ENCODE peak calls at places on chromosome 21, in five cellular contexts. One of them, this sample, is unnamed.

GRCh38 chr21:41133896-41134522 is 34.0 kb upstream of the BACE2 start:
- DNase-seq in astrocyte: peak; percentile 31
- DNase-seq in HepG2: peak; percentile 49
- DNase-seq in A549: peak; percentile 41
- DNase-seq in OCI-LY7: peak; percentile 36
- DNase-seq in this sample: no peak

GRCh38 chr21:25578070-25578961 is 29.0 kb downstream of the MRPL39 start:
- DNase-seq in astrocyte: peak; percentile 33
- DNase-seq in HepG2: peak; percentile 6
- DNase-seq in A549: no peak
- DNase-seq in OCI-LY7: no peak
- DNase-seq in this sample: no peak

GRCh38 chr21:22898061-22898460 is 1899.9 kb downstream of the NCAM2 start:
- DNase-seq in astrocyte: no peak
- DNase-seq in HepG2: no peak
- DNase-seq in A549: no peak
- DNase-seq in OCI-LY7: no peak
- DNase-seq in this sample: no peak

GRCh38 chr21:32949701-32950100 is 76.0 kb upstream of the OLIG2 start:
- DNase-seq in astrocyte: no peak
- DNase-seq in HepG2: no peak
- DNase-seq in A549: no peak
- DNase-seq in OCI-LY7: no peak
- DNase-seq in this sample: no peak

GRCh38 chr21:32389337-32390015 is 3.3 kb downstream of the URB1 start:
- DNase-seq in astrocyte: peak; percentile 78
- DNase-seq in HepG2: no peak
- DNase-seq in A549: no peak
- DNase-seq in OCI-LY7: no peak
- DNase-seq in this sample: no peak

GRCh38 chr21:32203877-32204480 is 74.9 kb downstream of the MIS18A start:
- DNase-seq in astrocyte: no peak
- DNase-seq in HepG2: no peak
- DNase-seq in A549: no peak
- DNase-seq in OCI-LY7: no peak
- DNase-seq in this sample: no peak

GRCh38 chr21:42640486-42640885 is 12.9 kb upstream of the PDE9A start:
- DNase-seq in astrocyte: no peak
- DNase-seq in HepG2: no peak
- DNase-seq in A549: no peak
- DNase-seq in OCI-LY7: no peak
- DNase-seq in this sample: peak; percentile 73

GRCh38 chr21:41663805-41664788 is 102.8 kb downstream of the RIPK4 start:
- DNase-seq in astrocyte: no peak
- DNase-seq in HepG2: peak; percentile 80
- DNase-seq in A549: peak; percentile 65
- DNase-seq in OCI-LY7: no peak
- DNase-seq in this sample: peak; percentile 33

GRCh38 chr21:26144026-26144425 is 26.5 kb downstream of the APP start:
- DNase-seq in astrocyte: no peak
- DNase-seq in HepG2: no peak
- DNase-seq in A549: no peak
- DNase-seq in OCI-LY7: no peak
- DNase-seq in this sample: no peak

GRCh38 chr21:44485796-44486195 is 30.5 kb downstream of the LRRC3 start:
- DNase-seq in astrocyte: no peak
- DNase-seq in HepG2: no peak
- DNase-seq in A549: no peak
- DNase-seq in OCI-LY7: no peak
- DNase-seq in this sample: no peak

GRCh38 chr21:25887166-25887565 is 152.4 kb downstream of the GABPA start:
- DNase-seq in astrocyte: no peak
- DNase-seq in HepG2: no peak
- DNase-seq in A549: peak; percentile 15
- DNase-seq in OCI-LY7: no peak
- DNase-seq in this sample: no peak

GRCh38 chr21:37452222-37452621 is 85.6 kb downstream of the DYRK1A start:
- DNase-seq in astrocyte: peak; percentile 92
- DNase-seq in HepG2: no peak
- DNase-seq in A549: no peak
- DNase-seq in OCI-LY7: no peak
- DNase-seq in this sample: peak; percentile 51

GRCh38 chr21:33374080-33374873 is 28.9 kb upstream of the IFNGR2 start:
- DNase-seq in astrocyte: peak; percentile 35
- DNase-seq in HepG2: peak; percentile 39
- DNase-seq in A549: peak; percentile 71
- DNase-seq in OCI-LY7: peak; percentile 87
- DNase-seq in this sample: no peak

GRCh38 chr21:29055080-29055479 is 18.4 kb downstream of the CCT8 start:
- DNase-seq in astrocyte: no peak
- DNase-seq in HepG2: no peak
- DNase-seq in A549: no peak
- DNase-seq in OCI-LY7: no peak
- DNase-seq in this sample: no peak

GRCh38 chr21:26909972-26910371 is 56.9 kb downstream of the ADAMTS5 start:
- DNase-seq in astrocyte: no peak
- DNase-seq in HepG2: no peak
- DNase-seq in A549: no peak
- DNase-seq in OCI-LY7: no peak
- DNase-seq in this sample: no peak

GRCh38 chr21:25963186-25963585 is 207.4 kb downstream of the APP start:
- DNase-seq in astrocyte: peak; percentile 72
- DNase-seq in HepG2: no peak
- DNase-seq in A549: peak; percentile 15
- DNase-seq in OCI-LY7: no peak
- DNase-seq in this sample: no peak

GRCh38 chr21:25936776-25937175 is 202.0 kb downstream of the GABPA start:
- DNase-seq in astrocyte: peak; percentile 70
- DNase-seq in HepG2: no peak
- DNase-seq in A549: no peak
- DNase-seq in OCI-LY7: no peak
- DNase-seq in this sample: no peak

GRCh38 chr21:40841524-40842196 is 5.3 kb downstream of the DSCAM start:
- DNase-seq in astrocyte: peak; percentile 20
- DNase-seq in HepG2: peak; percentile 6
- DNase-seq in A549: peak; percentile 42
- DNase-seq in OCI-LY7: no peak
- DNase-seq in this sample: peak; percentile 73

GRCh38 chr21:17002628-17003027 is 510.2 kb upstream of the CXADR start:
- DNase-seq in astrocyte: peak; percentile 10
- DNase-seq in HepG2: no peak
- DNase-seq in A549: no peak
- DNase-seq in OCI-LY7: no peak
- DNase-seq in this sample: no peak

GRCh38 chr21:32698286-32698685 is 29.5 kb downstream of the SYNJ1 start:
- DNase-seq in astrocyte: no peak
- DNase-seq in HepG2: no peak
- DNase-seq in A549: no peak
- DNase-seq in OCI-LY7: no peak
- DNase-seq in this sample: no peak

GRCh38 chr21:43676391-43676790 is 17.0 kb downstream of the RRP1B start:
- DNase-seq in astrocyte: no peak
- DNase-seq in HepG2: no peak
- DNase-seq in A549: no peak
- DNase-seq in OCI-LY7: no peak
- DNase-seq in this sample: no peak

GRCh38 chr21:25862596-25862995 is 127.8 kb downstream of the GABPA start:
- DNase-seq in astrocyte: peak; percentile 12
- DNase-seq in HepG2: peak; percentile 12
- DNase-seq in A549: peak; percentile 38
- DNase-seq in OCI-LY7: peak; percentile 34
- DNase-seq in this sample: no peak

GRCh38 chr21:15004721-15005370 is 60.0 kb downstream of the NRIP1 start:
- DNase-seq in astrocyte: peak; percentile 70
- DNase-seq in HepG2: no peak
- DNase-seq in A549: no peak
- DNase-seq in OCI-LY7: no peak
- DNase-seq in this sample: no peak

GRCh38 chr21:15000076-15000475 is 64.7 kb downstream of the NRIP1 start:
- DNase-seq in astrocyte: peak; percentile 86
- DNase-seq in HepG2: no peak
- DNase-seq in A549: no peak
- DNase-seq in OCI-LY7: no peak
- DNase-seq in this sample: no peak

GRCh38 chr21:15003463-15004135 is 61.2 kb downstream of the NRIP1 start:
- DNase-seq in astrocyte: no peak
- DNase-seq in HepG2: no peak
- DNase-seq in A549: no peak
- DNase-seq in OCI-LY7: no peak
- DNase-seq in this sample: no peak

GRCh38 chr21:15001113-15001512 is 63.7 kb downstream of the NRIP1 start:
- DNase-seq in astrocyte: no peak
- DNase-seq in HepG2: no peak
- DNase-seq in A549: no peak
- DNase-seq in OCI-LY7: no peak
- DNase-seq in this sample: no peak

DNA sequence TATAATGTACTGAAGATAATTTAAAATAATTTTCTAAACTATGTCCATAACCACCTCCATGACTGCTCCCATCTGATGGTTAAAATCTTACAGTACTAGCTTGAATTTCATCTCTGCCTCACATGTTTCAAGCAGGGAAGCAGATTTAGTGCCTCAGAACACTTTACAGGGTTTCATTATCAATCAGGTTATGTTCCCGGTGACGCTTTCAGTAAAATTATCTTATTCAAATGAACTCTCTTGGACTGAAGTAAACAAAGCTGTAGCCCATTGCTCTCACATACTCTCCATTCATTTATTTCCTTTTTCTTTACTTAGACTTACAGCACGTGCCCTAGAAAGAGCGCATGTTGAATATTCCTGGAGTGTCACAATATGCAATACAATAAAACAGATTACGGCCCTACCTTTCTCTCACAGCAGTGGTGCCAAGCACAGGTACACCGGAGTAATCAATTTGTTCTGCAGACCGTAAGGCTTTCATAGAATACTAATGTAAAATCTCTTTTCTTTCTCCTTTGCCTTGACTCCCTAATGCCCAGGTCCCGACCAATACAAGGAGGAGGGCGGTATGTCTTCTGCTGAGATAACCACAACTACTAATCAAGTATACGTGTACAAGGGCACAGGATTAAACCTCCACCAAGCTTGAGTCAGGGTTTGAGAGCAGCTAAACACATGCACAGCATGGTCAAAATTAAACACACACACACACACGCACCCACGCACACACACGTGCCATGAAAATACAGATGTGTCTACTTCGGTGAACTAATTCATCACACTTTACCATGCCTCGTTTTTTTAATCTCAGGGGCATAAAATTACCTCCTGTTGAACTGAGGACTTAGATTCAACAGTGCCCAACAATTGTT is 62.8 kb downstream of the NRIP1 start:
- DNase-seq in astrocyte: no peak
- DNase-seq in HepG2: no peak
- DNase-seq in A549: no peak
- DNase-seq in OCI-LY7: no peak
- DNase-seq in this sample: no peak
- H3K4me3 ChIP-seq in astrocyte: no peak overlapping the region
- H3K4me3 ChIP-seq in HepG2: no peak overlapping the region
- H3K4me3 ChIP-seq in A549: no peak overlapping the region
- H3K4me3 ChIP-seq in OCI-LY7: no peak overlapping the region
- H3K4me3 ChIP-seq in this sample: no peak overlapping the region

DNA sequence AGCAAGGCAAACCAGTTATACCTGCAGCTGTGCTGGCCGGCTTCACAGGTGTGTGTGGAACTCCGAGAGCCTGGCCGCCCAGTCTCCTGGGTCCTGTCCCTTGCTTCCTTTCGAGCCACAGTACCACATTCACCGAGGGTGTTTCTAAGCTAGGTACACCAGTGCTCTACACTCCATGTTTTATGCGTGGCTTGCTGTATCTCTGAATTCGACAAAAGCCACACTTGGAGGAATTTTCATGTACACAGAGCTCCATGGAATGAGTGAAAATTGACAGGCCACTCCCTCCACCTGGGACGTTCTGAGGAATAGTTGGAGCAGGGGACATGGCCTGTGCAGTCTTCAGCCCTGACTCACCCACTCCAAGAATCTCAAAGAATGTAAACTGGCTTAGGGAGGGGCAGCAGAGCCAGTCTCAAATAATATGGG is 14.0 kb downstream of the ETS2 start:
- DNase-seq in astrocyte: peak; percentile 82
- DNase-seq in HepG2: no peak
- DNase-seq in A549: peak; percentile 54
- DNase-seq in OCI-LY7: no peak
- DNase-seq in this sample: no peak
- H3K4me1 ChIP-seq in astrocyte: peaks cover 29% of the 10 kb centered on the region
- H3K4me1 ChIP-seq in HepG2: peaks cover 65% of the 10 kb centered on the region
- H3K4me1 ChIP-seq in A549: peaks cover 39% of the 10 kb centered on the region
- H3K4me1 ChIP-seq in OCI-LY7: no peaks in the 10 kb centered on the region
- H3K4me1 ChIP-seq in this sample: peaks cover 3% of the 10 kb centered on the region

DNA sequence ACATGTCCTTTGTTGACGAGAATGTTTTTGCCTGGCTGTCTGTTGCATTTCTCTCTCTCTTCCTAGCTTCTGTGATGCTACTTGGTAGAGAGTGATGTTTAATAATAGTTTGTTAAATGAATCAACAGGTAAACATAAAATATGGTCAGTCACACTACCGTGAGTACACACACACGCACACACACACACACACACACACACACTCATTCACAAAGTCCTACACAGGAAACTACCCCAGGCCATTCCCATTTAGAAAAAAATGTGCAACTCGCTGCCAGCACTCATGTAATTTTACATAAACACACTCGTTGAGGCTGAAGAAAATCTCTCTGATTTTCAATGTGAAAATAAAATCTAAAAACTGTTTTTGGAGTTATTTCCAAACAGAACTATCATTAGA is 38.7 kb downstream of the RUNX1 start:
- DNase-seq in astrocyte: no peak
- DNase-seq in HepG2: no peak
- DNase-seq in A549: no peak
- DNase-seq in OCI-LY7: no peak
- DNase-seq in this sample: no peak
- H3K4me3 ChIP-seq in astrocyte: no peak overlapping the region
- H3K4me3 ChIP-seq in HepG2: no peak overlapping the region
- H3K4me3 ChIP-seq in A549: no peak overlapping the region
- H3K4me3 ChIP-seq in OCI-LY7: no peak overlapping the region
- H3K4me3 ChIP-seq in this sample: no peak overlapping the region

GRCh38 chr21:46049890-46050650 is 47.8 kb upstream of the COL6A2 start:
- DNase-seq in astrocyte: no peak
- DNase-seq in HepG2: no peak
- DNase-seq in A549: no peak
- DNase-seq in OCI-LY7: no peak
- DNase-seq in this sample: peak; percentile 56
- H3K4me1 ChIP-seq in astrocyte: peaks cover 39% of the 10 kb centered on the region
- H3K4me1 ChIP-seq in HepG2: no peaks in the 10 kb centered on the region
- H3K4me1 ChIP-seq in A549: peaks cover 5% of the 10 kb centered on the region
- H3K4me1 ChIP-seq in OCI-LY7: no peaks in the 10 kb centered on the region
- H3K4me1 ChIP-seq in this sample: peaks cover 5% of the 10 kb centered on the region

This sample was measured in right cardiac atrium.